ENCODE peak calls at places on chromosome 10, in nine cellular contexts. One of them, this sample, is unnamed.

GRCh38 chr10:58400609-58401008 is 15.4 kb downstream of the TFAM start:
- DNase-seq in Calu3: no peak
- DNase-seq in Caki2: peak
- DNase-seq in HuH-7.5: no peak
- DNase-seq in activated CD4-positive, alpha-beta T cell treated with anti-CD3 and anti-CD28 coated beads, Interleukin-2, amount 50 U/mL, for 4 hours: no peak
- DNase-seq in mesendoderm: no peak
- DNase-seq in ascending aorta: no peak
- DNase-seq in stimulated activated CD8-positive, alpha-beta memory T cell treated with anti-CD3 and anti-CD28 coated beads, Interleukin-15, amount 100 ng/mL, for 24 hours: no peak
- DNase-seq in IMR-90: peak
- DNase-seq in this sample: no peak

GRCh38 chr10:37975407-37975991 is 948 bp downstream of the ZNF25 start:
- DNase-seq in Caki2: peak
- DNase-seq in stimulated activated CD8-positive, alpha-beta memory T cell treated with anti-CD3 and anti-CD28 coated beads, Interleukin-15, amount 100 ng/mL, for 24 hours: no peak
- DNase-seq in ascending aorta: no peak
- DNase-seq in activated CD4-positive, alpha-beta T cell treated with anti-CD3 and anti-CD28 coated beads, Interleukin-2, amount 50 U/mL, for 4 hours: no peak
- DNase-seq in HuH-7.5: no peak
- DNase-seq in Calu3: no peak
- DNase-seq in IMR-90: peak
- DNase-seq in mesendoderm: peak
- DNase-seq in this sample: no peak

GRCh38 chr10:29773675-29774091 is 138.9 kb upstream of the SVIL start:
- DNase-seq in Caki2: no peak
- DNase-seq in IMR-90: no peak
- DNase-seq in ascending aorta: no peak
- DNase-seq in Calu3: no peak
- DNase-seq in HuH-7.5: no peak
- DNase-seq in activated CD4-positive, alpha-beta T cell treated with anti-CD3 and anti-CD28 coated beads, Interleukin-2, amount 50 U/mL, for 4 hours: no peak
- DNase-seq in mesendoderm: no peak
- DNase-seq in stimulated activated CD8-positive, alpha-beta memory T cell treated with anti-CD3 and anti-CD28 coated beads, Interleukin-15, amount 100 ng/mL, for 24 hours: no peak
- DNase-seq in this sample: no peak

GRCh38 chr10:123743441-123744225 is 77.5 kb downstream of the GPR26 start:
- DNase-seq in IMR-90: no peak
- DNase-seq in Calu3: no peak
- DNase-seq in activated CD4-positive, alpha-beta T cell treated with anti-CD3 and anti-CD28 coated beads, Interleukin-2, amount 50 U/mL, for 4 hours: no peak
- DNase-seq in Caki2: no peak
- DNase-seq in ascending aorta: no peak
- DNase-seq in stimulated activated CD8-positive, alpha-beta memory T cell treated with anti-CD3 and anti-CD28 coated beads, Interleukin-15, amount 100 ng/mL, for 24 hours: no peak
- DNase-seq in HuH-7.5: no peak
- DNase-seq in mesendoderm: peak
- DNase-seq in this sample: no peak

GRCh38 chr10:44937201-44938005 is 22.2 kb upstream of the RASSF4 start:
- DNase-seq in Calu3: no peak
- DNase-seq in mesendoderm: no peak
- DNase-seq in Caki2: no peak
- DNase-seq in HuH-7.5: no peak
- DNase-seq in activated CD4-positive, alpha-beta T cell treated with anti-CD3 and anti-CD28 coated beads, Interleukin-2, amount 50 U/mL, for 4 hours: no peak
- DNase-seq in stimulated activated CD8-positive, alpha-beta memory T cell treated with anti-CD3 and anti-CD28 coated beads, Interleukin-15, amount 100 ng/mL, for 24 hours: no peak
- DNase-seq in ascending aorta: peak
- DNase-seq in IMR-90: peak
- DNase-seq in this sample: no peak

GRCh38 chr10:52883996-52884871 is 111.7 kb upstream of the MBL2 start:
- DNase-seq in stimulated activated CD8-positive, alpha-beta memory T cell treated with anti-CD3 and anti-CD28 coated beads, Interleukin-15, amount 100 ng/mL, for 24 hours: no peak
- DNase-seq in Caki2: peak
- DNase-seq in ascending aorta: no peak
- DNase-seq in Calu3: peak
- DNase-seq in IMR-90: peak
- DNase-seq in activated CD4-positive, alpha-beta T cell treated with anti-CD3 and anti-CD28 coated beads, Interleukin-2, amount 50 U/mL, for 4 hours: no peak
- DNase-seq in HuH-7.5: peak
- DNase-seq in mesendoderm: peak
- DNase-seq in this sample: peak

GRCh38 chr10:74255800-74256422 is 104.9 kb downstream of the ADK start:
- DNase-seq in Calu3: no peak
- DNase-seq in IMR-90: peak
- DNase-seq in stimulated activated CD8-positive, alpha-beta memory T cell treated with anti-CD3 and anti-CD28 coated beads, Interleukin-15, amount 100 ng/mL, for 24 hours: no peak
- DNase-seq in activated CD4-positive, alpha-beta T cell treated with anti-CD3 and anti-CD28 coated beads, Interleukin-2, amount 50 U/mL, for 4 hours: no peak
- DNase-seq in mesendoderm: no peak
- DNase-seq in Caki2: no peak
- DNase-seq in HuH-7.5: no peak
- DNase-seq in ascending aorta: no peak
- DNase-seq in this sample: no peak

GRCh38 chr10:15802375-15802949 is 57.8 kb downstream of the MINDY3 start:
- DNase-seq in mesendoderm: peak
- DNase-seq in stimulated activated CD8-positive, alpha-beta memory T cell treated with anti-CD3 and anti-CD28 coated beads, Interleukin-15, amount 100 ng/mL, for 24 hours: no peak
- DNase-seq in Caki2: no peak
- DNase-seq in IMR-90: no peak
- DNase-seq in Calu3: no peak
- DNase-seq in HuH-7.5: no peak
- DNase-seq in ascending aorta: no peak
- DNase-seq in activated CD4-positive, alpha-beta T cell treated with anti-CD3 and anti-CD28 coated beads, Interleukin-2, amount 50 U/mL, for 4 hours: no peak
- DNase-seq in this sample: peak

GRCh38 chr10:86261933-86262665 is 104.5 kb downstream of the GRID1 start:
- DNase-seq in Caki2: peak
- DNase-seq in ascending aorta: peak
- DNase-seq in HuH-7.5: peak
- DNase-seq in mesendoderm: peak
- DNase-seq in activated CD4-positive, alpha-beta T cell treated with anti-CD3 and anti-CD28 coated beads, Interleukin-2, amount 50 U/mL, for 4 hours: no peak
- DNase-seq in IMR-90: no peak
- DNase-seq in Calu3: peak
- DNase-seq in stimulated activated CD8-positive, alpha-beta memory T cell treated with anti-CD3 and anti-CD28 coated beads, Interleukin-15, amount 100 ng/mL, for 24 hours: no peak
- DNase-seq in this sample: no peak

GRCh38 chr10:4431114-4431862 is 394.7 kb upstream of the AKR1E2 start:
- DNase-seq in HuH-7.5: no peak
- DNase-seq in Caki2: no peak
- DNase-seq in mesendoderm: peak
- DNase-seq in Calu3: no peak
- DNase-seq in ascending aorta: no peak
- DNase-seq in IMR-90: peak
- DNase-seq in stimulated activated CD8-positive, alpha-beta memory T cell treated with anti-CD3 and anti-CD28 coated beads, Interleukin-15, amount 100 ng/mL, for 24 hours: no peak
- DNase-seq in activated CD4-positive, alpha-beta T cell treated with anti-CD3 and anti-CD28 coated beads, Interleukin-2, amount 50 U/mL, for 4 hours: no peak
- DNase-seq in this sample: no peak

GRCh38 chr10:120186506-120186905 is 270.5 kb upstream of the PLPP4 start:
- DNase-seq in HuH-7.5: no peak
- DNase-seq in mesendoderm: no peak
- DNase-seq in stimulated activated CD8-positive, alpha-beta memory T cell treated with anti-CD3 and anti-CD28 coated beads, Interleukin-15, amount 100 ng/mL, for 24 hours: no peak
- DNase-seq in ascending aorta: no peak
- DNase-seq in activated CD4-positive, alpha-beta T cell treated with anti-CD3 and anti-CD28 coated beads, Interleukin-2, amount 50 U/mL, for 4 hours: no peak
- DNase-seq in IMR-90: no peak
- DNase-seq in Caki2: no peak
- DNase-seq in Calu3: no peak
- DNase-seq in this sample: no peak

GRCh38 chr10:84876116-84876999 is 548.0 kb downstream of the CCSER2 start:
- DNase-seq in ascending aorta: no peak
- DNase-seq in activated CD4-positive, alpha-beta T cell treated with anti-CD3 and anti-CD28 coated beads, Interleukin-2, amount 50 U/mL, for 4 hours: no peak
- DNase-seq in Caki2: no peak
- DNase-seq in IMR-90: no peak
- DNase-seq in stimulated activated CD8-positive, alpha-beta memory T cell treated with anti-CD3 and anti-CD28 coated beads, Interleukin-15, amount 100 ng/mL, for 24 hours: no peak
- DNase-seq in mesendoderm: no peak
- DNase-seq in HuH-7.5: no peak
- DNase-seq in Calu3: no peak
- DNase-seq in this sample: no peak

GRCh38 chr10:26946103-26946907 is 85.5 kb upstream of the ABI1 start:
- DNase-seq in IMR-90: no peak
- DNase-seq in HuH-7.5: no peak
- DNase-seq in stimulated activated CD8-positive, alpha-beta memory T cell treated with anti-CD3 and anti-CD28 coated beads, Interleukin-15, amount 100 ng/mL, for 24 hours: no peak
- DNase-seq in activated CD4-positive, alpha-beta T cell treated with anti-CD3 and anti-CD28 coated beads, Interleukin-2, amount 50 U/mL, for 4 hours: no peak
- DNase-seq in Caki2: no peak
- DNase-seq in Calu3: no peak
- DNase-seq in mesendoderm: no peak
- DNase-seq in ascending aorta: no peak
- DNase-seq in this sample: no peak

GRCh38 chr10:50470345-50470744 is 153.4 kb downstream of the SGMS1 start:
- DNase-seq in mesendoderm: peak
- DNase-seq in ascending aorta: no peak
- DNase-seq in Calu3: no peak
- DNase-seq in IMR-90: no peak
- DNase-seq in Caki2: no peak
- DNase-seq in HuH-7.5: no peak
- DNase-seq in activated CD4-positive, alpha-beta T cell treated with anti-CD3 and anti-CD28 coated beads, Interleukin-2, amount 50 U/mL, for 4 hours: no peak
- DNase-seq in stimulated activated CD8-positive, alpha-beta memory T cell treated with anti-CD3 and anti-CD28 coated beads, Interleukin-15, amount 100 ng/mL, for 24 hours: no peak
- DNase-seq in this sample: no peak

GRCh38 chr10:129766611-129767550 is 197.2 kb downstream of the EBF3 start:
- DNase-seq in ascending aorta: peak
- DNase-seq in IMR-90: no peak
- DNase-seq in Calu3: no peak
- DNase-seq in mesendoderm: no peak
- DNase-seq in HuH-7.5: no peak
- DNase-seq in activated CD4-positive, alpha-beta T cell treated with anti-CD3 and anti-CD28 coated beads, Interleukin-2, amount 50 U/mL, for 4 hours: no peak
- DNase-seq in stimulated activated CD8-positive, alpha-beta memory T cell treated with anti-CD3 and anti-CD28 coated beads, Interleukin-15, amount 100 ng/mL, for 24 hours: no peak
- DNase-seq in Caki2: no peak
- DNase-seq in this sample: no peak

GRCh38 chr10:79129361-79129997 is 60.7 kb downstream of the ZMIZ1 start:
- DNase-seq in stimulated activated CD8-positive, alpha-beta memory T cell treated with anti-CD3 and anti-CD28 coated beads, Interleukin-15, amount 100 ng/mL, for 24 hours: no peak
- DNase-seq in IMR-90: peak
- DNase-seq in activated CD4-positive, alpha-beta T cell treated with anti-CD3 and anti-CD28 coated beads, Interleukin-2, amount 50 U/mL, for 4 hours: no peak
- DNase-seq in HuH-7.5: no peak
- DNase-seq in ascending aorta: no peak
- DNase-seq in Caki2: no peak
- DNase-seq in mesendoderm: peak
- DNase-seq in Calu3: no peak
- DNase-seq in this sample: no peak

GRCh38 chr10:688621-689426 is 644 bp downstream of the DIP2C start:
- DNase-seq in ascending aorta: no peak
- DNase-seq in mesendoderm: peak
- DNase-seq in Caki2: peak
- DNase-seq in activated CD4-positive, alpha-beta T cell treated with anti-CD3 and anti-CD28 coated beads, Interleukin-2, amount 50 U/mL, for 4 hours: no peak
- DNase-seq in stimulated activated CD8-positive, alpha-beta memory T cell treated with anti-CD3 and anti-CD28 coated beads, Interleukin-15, amount 100 ng/mL, for 24 hours: no peak
- DNase-seq in IMR-90: peak
- DNase-seq in HuH-7.5: peak
- DNase-seq in Calu3: peak
- DNase-seq in this sample: no peak

GRCh38 chr10:78472542-78472890 is 438.9 kb downstream of the RPS24 start:
- DNase-seq in activated CD4-positive, alpha-beta T cell treated with anti-CD3 and anti-CD28 coated beads, Interleukin-2, amount 50 U/mL, for 4 hours: no peak
- DNase-seq in stimulated activated CD8-positive, alpha-beta memory T cell treated with anti-CD3 and anti-CD28 coated beads, Interleukin-15, amount 100 ng/mL, for 24 hours: no peak
- DNase-seq in HuH-7.5: no peak
- DNase-seq in IMR-90: no peak
- DNase-seq in Caki2: no peak
- DNase-seq in ascending aorta: no peak
- DNase-seq in Calu3: no peak
- DNase-seq in mesendoderm: no peak
- DNase-seq in this sample: no peak

GRCh38 chr10:23080211-23080724 is 15.1 kb upstream of the MSRB2 start:
- DNase-seq in stimulated activated CD8-positive, alpha-beta memory T cell treated with anti-CD3 and anti-CD28 coated beads, Interleukin-15, amount 100 ng/mL, for 24 hours: no peak
- DNase-seq in activated CD4-positive, alpha-beta T cell treated with anti-CD3 and anti-CD28 coated beads, Interleukin-2, amount 50 U/mL, for 4 hours: no peak
- DNase-seq in mesendoderm: no peak
- DNase-seq in Calu3: no peak
- DNase-seq in HuH-7.5: no peak
- DNase-seq in Caki2: no peak
- DNase-seq in ascending aorta: no peak
- DNase-seq in IMR-90: no peak
- DNase-seq in this sample: no peak

GRCh38 chr10:130961506-130962239 is 349.8 kb downstream of the TCERG1L start:
- DNase-seq in HuH-7.5: no peak
- DNase-seq in Caki2: no peak
- DNase-seq in mesendoderm: no peak
- DNase-seq in Calu3: no peak
- DNase-seq in activated CD4-positive, alpha-beta T cell treated with anti-CD3 and anti-CD28 coated beads, Interleukin-2, amount 50 U/mL, for 4 hours: no peak
- DNase-seq in ascending aorta: no peak
- DNase-seq in stimulated activated CD8-positive, alpha-beta memory T cell treated with anti-CD3 and anti-CD28 coated beads, Interleukin-15, amount 100 ng/mL, for 24 hours: no peak
- DNase-seq in IMR-90: no peak
- DNase-seq in this sample: no peak

GRCh38 chr10:79063661-79064490 is 4.9 kb upstream of the ZMIZ1 start:
- DNase-seq in ascending aorta: peak
- DNase-seq in activated CD4-positive, alpha-beta T cell treated with anti-CD3 and anti-CD28 coated beads, Interleukin-2, amount 50 U/mL, for 4 hours: no peak
- DNase-seq in mesendoderm: no peak
- DNase-seq in Caki2: no peak
- DNase-seq in IMR-90: no peak
- DNase-seq in Calu3: no peak
- DNase-seq in stimulated activated CD8-positive, alpha-beta memory T cell treated with anti-CD3 and anti-CD28 coated beads, Interleukin-15, amount 100 ng/mL, for 24 hours: no peak
- DNase-seq in HuH-7.5: no peak
- DNase-seq in this sample: no peak

GRCh38 chr10:53839437-53840039 is 961.5 kb downstream of the PCDH15 start:
- DNase-seq in ascending aorta: no peak
- DNase-seq in stimulated activated CD8-positive, alpha-beta memory T cell treated with anti-CD3 and anti-CD28 coated beads, Interleukin-15, amount 100 ng/mL, for 24 hours: no peak
- DNase-seq in mesendoderm: peak
- DNase-seq in activated CD4-positive, alpha-beta T cell treated with anti-CD3 and anti-CD28 coated beads, Interleukin-2, amount 50 U/mL, for 4 hours: no peak
- DNase-seq in Calu3: no peak
- DNase-seq in Caki2: peak
- DNase-seq in IMR-90: peak
- DNase-seq in HuH-7.5: no peak
- DNase-seq in this sample: peak

GRCh38 chr10:24550680-24551079 is 173.0 kb downstream of the ARHGAP21 start:
- DNase-seq in Calu3: no peak
- DNase-seq in stimulated activated CD8-positive, alpha-beta memory T cell treated with anti-CD3 and anti-CD28 coated beads, Interleukin-15, amount 100 ng/mL, for 24 hours: no peak
- DNase-seq in IMR-90: no peak
- DNase-seq in HuH-7.5: no peak
- DNase-seq in Caki2: no peak
- DNase-seq in ascending aorta: peak
- DNase-seq in mesendoderm: no peak
- DNase-seq in activated CD4-positive, alpha-beta T cell treated with anti-CD3 and anti-CD28 coated beads, Interleukin-2, amount 50 U/mL, for 4 hours: no peak
- DNase-seq in this sample: no peak

GRCh38 chr10:47402681-47403301 is 18.7 kb upstream of the ZNF488 start:
- DNase-seq in stimulated activated CD8-positive, alpha-beta memory T cell treated with anti-CD3 and anti-CD28 coated beads, Interleukin-15, amount 100 ng/mL, for 24 hours: no peak
- DNase-seq in activated CD4-positive, alpha-beta T cell treated with anti-CD3 and anti-CD28 coated beads, Interleukin-2, amount 50 U/mL, for 4 hours: no peak
- DNase-seq in mesendoderm: peak
- DNase-seq in HuH-7.5: no peak
- DNase-seq in IMR-90: peak
- DNase-seq in ascending aorta: no peak
- DNase-seq in Calu3: peak
- DNase-seq in Caki2: peak
- DNase-seq in this sample: peak

GRCh38 chr10:104437226-104437625 is 83.6 kb downstream of the CFAP58 start:
- DNase-seq in activated CD4-positive, alpha-beta T cell treated with anti-CD3 and anti-CD28 coated beads, Interleukin-2, amount 50 U/mL, for 4 hours: no peak
- DNase-seq in stimulated activated CD8-positive, alpha-beta memory T cell treated with anti-CD3 and anti-CD28 coated beads, Interleukin-15, amount 100 ng/mL, for 24 hours: no peak
- DNase-seq in HuH-7.5: no peak
- DNase-seq in IMR-90: peak
- DNase-seq in Caki2: no peak
- DNase-seq in ascending aorta: no peak
- DNase-seq in Calu3: no peak
- DNase-seq in mesendoderm: no peak
- DNase-seq in this sample: no peak

GRCh38 chr10:132163278-132163765 is 23.4 kb upstream of the DPYSL4 start:
- DNase-seq in Caki2: peak
- DNase-seq in IMR-90: no peak
- DNase-seq in activated CD4-positive, alpha-beta T cell treated with anti-CD3 and anti-CD28 coated beads, Interleukin-2, amount 50 U/mL, for 4 hours: no peak
- DNase-seq in Calu3: peak
- DNase-seq in stimulated activated CD8-positive, alpha-beta memory T cell treated with anti-CD3 and anti-CD28 coated beads, Interleukin-15, amount 100 ng/mL, for 24 hours: no peak
- DNase-seq in mesendoderm: peak
- DNase-seq in ascending aorta: no peak
- DNase-seq in HuH-7.5: peak
- DNase-seq in this sample: peak

GRCh38 chr10:116097239-116097751 is 175.7 kb downstream of the GFRA1 start:
- DNase-seq in activated CD4-positive, alpha-beta T cell treated with anti-CD3 and anti-CD28 coated beads, Interleukin-2, amount 50 U/mL, for 4 hours: no peak
- DNase-seq in HuH-7.5: no peak
- DNase-seq in IMR-90: no peak
- DNase-seq in mesendoderm: peak
- DNase-seq in ascending aorta: no peak
- DNase-seq in Calu3: no peak
- DNase-seq in stimulated activated CD8-positive, alpha-beta memory T cell treated with anti-CD3 and anti-CD28 coated beads, Interleukin-15, amount 100 ng/mL, for 24 hours: no peak
- DNase-seq in Caki2: no peak
- DNase-seq in this sample: no peak

GRCh38 chr10:114816308-114816707 is 5.3 kb upstream of the FHIP2A start:
- DNase-seq in stimulated activated CD8-positive, alpha-beta memory T cell treated with anti-CD3 and anti-CD28 coated beads, Interleukin-15, amount 100 ng/mL, for 24 hours: no peak
- DNase-seq in ascending aorta: no peak
- DNase-seq in mesendoderm: no peak
- DNase-seq in Calu3: no peak
- DNase-seq in Caki2: no peak
- DNase-seq in HuH-7.5: no peak
- DNase-seq in activated CD4-positive, alpha-beta T cell treated with anti-CD3 and anti-CD28 coated beads, Interleukin-2, amount 50 U/mL, for 4 hours: no peak
- DNase-seq in IMR-90: no peak
- DNase-seq in this sample: no peak

This sample was measured in H4.